ENCODE peak calls at places on chromosomes 13 and 19, in five cellular contexts. One of them, this sample, is unnamed.

GRCh38 chr19:41421314-41421713 is 5.9 kb downstream of the B3GNT8 start:
- DNase-seq in caudate nucleus: no peak
- DNase-seq in AG04449: no peak
- DNase-seq in NCI-H82: no peak
- DNase-seq in fibroblast of lung: no peak
- DNase-seq in this sample: no peak

GRCh38 chr19:40519352-40520322 is 52.8 kb downstream of the SPTBN4 start:
- DNase-seq in AG04449: no peak
- DNase-seq in NCI-H82: peak; percentile 61
- DNase-seq in fibroblast of lung: peak; percentile 45
- DNase-seq in caudate nucleus: no peak
- DNase-seq in this sample: no peak

GRCh38 chr19:2051771-2052704 is 994 bp upstream of the MKNK2 start:
- DNase-seq in caudate nucleus: no peak
- DNase-seq in NCI-H82: no peak
- DNase-seq in AG04449: no peak
- DNase-seq in fibroblast of lung: peak; percentile 67
- DNase-seq in this sample: no peak

GRCh38 chr13:97278395-97279078 is 56.4 kb downstream of the MBNL2 start:
- DNase-seq in fibroblast of lung: peak; percentile 67
- DNase-seq in AG04449: no peak
- DNase-seq in caudate nucleus: no peak
- DNase-seq in NCI-H82: no peak
- DNase-seq in this sample: no peak

GRCh38 chr19:33448159-33448516 is 73.5 kb downstream of the PEPD start:
- DNase-seq in fibroblast of lung: no peak
- DNase-seq in NCI-H82: no peak
- DNase-seq in AG04449: no peak
- DNase-seq in caudate nucleus: no peak
- DNase-seq in this sample: no peak

GRCh38 chr13:45974500-45974899 is 78.0 kb downstream of the ZC3H13 start:
- DNase-seq in caudate nucleus: no peak
- DNase-seq in AG04449: no peak
- DNase-seq in NCI-H82: no peak
- DNase-seq in fibroblast of lung: no peak
- DNase-seq in this sample: no peak

GRCh38 chr19:50719119-50719435 is 525 bp downstream of the SHANK1 start:
- DNase-seq in NCI-H82: no peak
- DNase-seq in caudate nucleus: no peak
- DNase-seq in AG04449: no peak
- DNase-seq in fibroblast of lung: no peak
- DNase-seq in this sample: no peak

GRCh38 chr13:105441406-105441805 is 1094.1 kb downstream of the EFNB2 start:
- DNase-seq in fibroblast of lung: peak; percentile 4
- DNase-seq in NCI-H82: no peak
- DNase-seq in AG04449: no peak
- DNase-seq in caudate nucleus: no peak
- DNase-seq in this sample: no peak

GRCh38 chr19:49637865-49638350 is 2.0 kb downstream of the RRAS start:
- DNase-seq in NCI-H82: peak; percentile 57
- DNase-seq in caudate nucleus: no peak
- DNase-seq in AG04449: peak; percentile 14
- DNase-seq in fibroblast of lung: peak; percentile 75
- DNase-seq in this sample: peak; percentile 36

GRCh38 chr13:111315347-111315995 is 5.0 kb upstream of the TEX29 start:
- DNase-seq in fibroblast of lung: no peak
- DNase-seq in AG04449: no peak
- DNase-seq in NCI-H82: no peak
- DNase-seq in caudate nucleus: no peak
- DNase-seq in this sample: no peak

GRCh38 chr19:29521291-29522075 is 4.3 kb upstream of the VSTM2B start:
- DNase-seq in caudate nucleus: no peak
- DNase-seq in fibroblast of lung: no peak
- DNase-seq in AG04449: no peak
- DNase-seq in NCI-H82: no peak
- DNase-seq in this sample: no peak

GRCh38 chr13:97866346-97866745 is 87.1 kb upstream of the IPO5 start:
- DNase-seq in caudate nucleus: no peak
- DNase-seq in NCI-H82: no peak
- DNase-seq in AG04449: no peak
- DNase-seq in fibroblast of lung: no peak
- DNase-seq in this sample: no peak

GRCh38 chr19:47720669-47721068 is 7.4 kb downstream of the EHD2 start:
- DNase-seq in AG04449: no peak
- DNase-seq in NCI-H82: no peak
- DNase-seq in fibroblast of lung: no peak
- DNase-seq in caudate nucleus: no peak
- DNase-seq in this sample: no peak

GRCh38 chr13:33275916-33276315 is 9.6 kb downstream of the STARD13 start:
- DNase-seq in AG04449: no peak
- DNase-seq in fibroblast of lung: no peak
- DNase-seq in NCI-H82: no peak
- DNase-seq in caudate nucleus: no peak
- DNase-seq in this sample: no peak

GRCh38 chr13:67136157-67136556 is 94.0 kb downstream of the PCDH9 start:
- DNase-seq in AG04449: no peak
- DNase-seq in NCI-H82: no peak
- DNase-seq in fibroblast of lung: no peak
- DNase-seq in caudate nucleus: no peak
- DNase-seq in this sample: no peak

GRCh38 chr13:41075034-41075433 is 13.7 kb downstream of the WBP4 start:
- DNase-seq in fibroblast of lung: peak; percentile 69
- DNase-seq in AG04449: no peak
- DNase-seq in caudate nucleus: no peak
- DNase-seq in NCI-H82: peak; percentile 73
- DNase-seq in this sample: no peak

GRCh38 chr13:59890064-59890463 is 273.7 kb downstream of the DIAPH3 start:
- DNase-seq in caudate nucleus: no peak
- DNase-seq in NCI-H82: no peak
- DNase-seq in AG04449: no peak
- DNase-seq in fibroblast of lung: peak; percentile 32
- DNase-seq in this sample: peak; percentile 32

GRCh38 chr13:31733066-31733465 is 6.3 kb upstream of the RXFP2 start:
- DNase-seq in fibroblast of lung: peak; percentile 11
- DNase-seq in caudate nucleus: no peak
- DNase-seq in NCI-H82: no peak
- DNase-seq in AG04449: no peak
- DNase-seq in this sample: no peak

GRCh38 chr19:14843587-14843986 is 5.1 kb downstream of the OR7A10 start:
- DNase-seq in fibroblast of lung: no peak
- DNase-seq in caudate nucleus: no peak
- DNase-seq in AG04449: no peak
- DNase-seq in NCI-H82: no peak
- DNase-seq in this sample: no peak

GRCh38 chr13:76863022-76863421 is 23.2 kb downstream of the KCTD12 start:
- DNase-seq in caudate nucleus: no peak
- DNase-seq in NCI-H82: no peak
- DNase-seq in fibroblast of lung: no peak
- DNase-seq in AG04449: no peak
- DNase-seq in this sample: no peak

GRCh38 chr13:80251403-80251802 is 89.5 kb downstream of the SPRY2 start:
- DNase-seq in NCI-H82: peak; percentile 18
- DNase-seq in caudate nucleus: no peak
- DNase-seq in AG04449: no peak
- DNase-seq in fibroblast of lung: peak; percentile 52
- DNase-seq in this sample: peak; percentile 67

GRCh38 chr13:29746167-29746677 is 104.2 kb downstream of the UBL3 start:
- DNase-seq in caudate nucleus: no peak
- DNase-seq in AG04449: no peak
- DNase-seq in NCI-H82: no peak
- DNase-seq in fibroblast of lung: no peak
- DNase-seq in this sample: no peak

GRCh38 chr13:111282425-111282824 is 38.0 kb upstream of the TEX29 start:
- DNase-seq in fibroblast of lung: no peak
- DNase-seq in caudate nucleus: no peak
- DNase-seq in AG04449: no peak
- DNase-seq in NCI-H82: peak; percentile 67
- DNase-seq in this sample: no peak

GRCh38 chr13:30313307-30313706 is 6.0 kb upstream of the KATNAL1 start:
- DNase-seq in fibroblast of lung: no peak
- DNase-seq in caudate nucleus: no peak
- DNase-seq in NCI-H82: no peak
- DNase-seq in AG04449: no peak
- DNase-seq in this sample: no peak

GRCh38 chr13:30857018-30857417 is 49.1 kb upstream of the MEDAG start:
- DNase-seq in caudate nucleus: no peak
- DNase-seq in fibroblast of lung: no peak
- DNase-seq in NCI-H82: no peak
- DNase-seq in AG04449: no peak
- DNase-seq in this sample: no peak

GRCh38 chr19:50835103-50835784 is 1.9 kb upstream of the KLK15 start:
- DNase-seq in fibroblast of lung: no peak
- DNase-seq in AG04449: no peak
- DNase-seq in NCI-H82: peak; percentile 32
- DNase-seq in caudate nucleus: no peak
- DNase-seq in this sample: no peak

GRCh38 chr19:38006361-38007045 is 99.5 kb downstream of the SIPA1L3 start:
- DNase-seq in caudate nucleus: no peak
- DNase-seq in fibroblast of lung: no peak
- DNase-seq in AG04449: no peak
- DNase-seq in NCI-H82: no peak
- DNase-seq in this sample: no peak

GRCh38 chr19:56838930-56839664 is 1.4 kb downstream of the PEG3 start:
- DNase-seq in fibroblast of lung: peak; percentile 94
- DNase-seq in caudate nucleus: peak; percentile 99
- DNase-seq in AG04449: no peak
- DNase-seq in NCI-H82: peak; percentile 10
- DNase-seq in this sample: peak; percentile 78

GRCh38 chr19:21839966-21840365 is 4.0 kb upstream of the ZNF43 start:
- DNase-seq in fibroblast of lung: no peak
- DNase-seq in NCI-H82: no peak
- DNase-seq in caudate nucleus: no peak
- DNase-seq in AG04449: no peak
- DNase-seq in this sample: no peak

GRCh38 chr13:77511552-77511951 is 24.0 kb upstream of the SCEL start:
- DNase-seq in AG04449: no peak
- DNase-seq in NCI-H82: peak; percentile 60
- DNase-seq in fibroblast of lung: no peak
- DNase-seq in caudate nucleus: no peak
- DNase-seq in this sample: no peak

GRCh38 chr13:113653264-113654174 is 4.5 kb downstream of the ATP4B start:
- DNase-seq in AG04449: no peak
- DNase-seq in caudate nucleus: no peak
- DNase-seq in NCI-H82: no peak
- DNase-seq in fibroblast of lung: no peak
- DNase-seq in this sample: no peak

GRCh38 chr13:102580552-102581169 is 16.1 kb upstream of the TPP2 start:
- DNase-seq in caudate nucleus: no peak
- DNase-seq in NCI-H82: peak; percentile 89
- DNase-seq in fibroblast of lung: peak; percentile 84
- DNase-seq in AG04449: no peak
- DNase-seq in this sample: peak; percentile 39

GRCh38 chr19:28171983-28172382 is 1041.0 kb downstream of the UQCRFS1 start:
- DNase-seq in caudate nucleus: no peak
- DNase-seq in fibroblast of lung: no peak
- DNase-seq in AG04449: no peak
- DNase-seq in NCI-H82: no peak
- DNase-seq in this sample: no peak

GRCh38 chr13:80171096-80171495 is 169.8 kb downstream of the SPRY2 start:
- DNase-seq in fibroblast of lung: no peak
- DNase-seq in NCI-H82: no peak
- DNase-seq in AG04449: no peak
- DNase-seq in caudate nucleus: no peak
- DNase-seq in this sample: no peak

GRCh38 chr19:5539431-5539833 is 28.3 kb downstream of the TINCR start:
- DNase-seq in AG04449: no peak
- DNase-seq in fibroblast of lung: no peak
- DNase-seq in NCI-H82: peak; percentile 28
- DNase-seq in caudate nucleus: no peak
- DNase-seq in this sample: no peak

GRCh38 chr19:18490719-18491118 is 31.2 kb downstream of the ELL start:
- DNase-seq in fibroblast of lung: no peak
- DNase-seq in caudate nucleus: no peak
- DNase-seq in AG04449: no peak
- DNase-seq in NCI-H82: no peak
- DNase-seq in this sample: no peak

GRCh38 chr13:111908391-111908790 is 158.6 kb upstream of the SOX1 start:
- DNase-seq in NCI-H82: no peak
- DNase-seq in caudate nucleus: no peak
- DNase-seq in fibroblast of lung: no peak
- DNase-seq in AG04449: no peak
- DNase-seq in this sample: no peak